ENCODE peak calls at places on chromosomes 11 and 22, in eight cellular contexts. G is CD8-positive, alpha-beta memory T cell; M is naive thymus-derived CD4-positive, alpha-beta T cell; J is fibroblast of lung; B is esophagus squamous epithelium; K is adrenal gland; C is thyroid gland; Y is spleen. X is an unnamed sample.

GRCh38 chr11:44029507-44029845 is 18.3 kb upstream of the ACCSL start:
- DNase-seq in C (no peak), M (no peak), G (no peak), B (no peak), Y (no peak), J (no peak), K (no peak), X (no peak)

GRCh38 chr22:32574957-32575893 is 100.6 kb downstream of the FBXO7 start:
- DNase-seq in C (no peak), G (no peak), J (peak; percentile 11), B (no peak), K (no peak), M (no peak), Y (no peak), X (no peak)

GRCh38 chr11:114123692-114124330 is 64.3 kb downstream of the ZBTB16 start:
- DNase-seq in G (no peak), K (no peak), B (no peak), C (no peak), J (no peak), Y (no peak), M (no peak), X (no peak)

GRCh38 chr11:58301576-58301975 is 33.5 kb upstream of the OR10W1 start:
- DNase-seq in C (no peak), G (no peak), M (no peak), K (no peak), J (peak; percentile 74), B (no peak), Y (no peak), X (no peak)

GRCh38 chr22:20918663-20919220 is 1.5 kb downstream of the CRKL start:
- DNase-seq in G (no peak), B (no peak), C (no peak), M (no peak), J (no peak), Y (peak; percentile 51), K (no peak), X (no peak)

GRCh38 chr11:36350137-36350513 is 54.0 kb downstream of the PRR5L start:
- DNase-seq in C (no peak), Y (no peak), B (no peak), J (no peak), G (no peak), M (no peak), K (no peak), X (no peak)

GRCh38 chr22:42174062-42174461 is 43.5 kb upstream of the CYP2D6 start:
- DNase-seq in K (no peak), M (no peak), C (no peak), Y (no peak), G (no peak), J (peak; percentile 34), B (no peak), X (peak; percentile 32)

GRCh38 chr22:17164392-17165024 is 5.4 kb upstream of the HDHD5 start:
- DNase-seq in B (no peak), J (no peak), K (no peak), C (no peak), M (no peak), G (no peak), Y (peak; percentile 19), X (peak; percentile 64)

GRCh38 chr11:82756765-82757650 is 23.3 kb upstream of the FAM181B start:
- DNase-seq in Y (no peak), J (no peak), B (no peak), K (no peak), M (no peak), G (no peak), C (no peak), X (no peak)

GRCh38 chr11:63554901-63555218 is 8.3 kb downstream of the PLAAT2 start:
- DNase-seq in K (no peak), Y (no peak), M (no peak), B (no peak), G (no peak), C (no peak), J (no peak), X (no peak)

GRCh38 chr11:18012906-18013781 is at the start of gene SERGEF:
- DNase-seq in Y (peak; percentile 99), B (peak; percentile 78), J (peak; percentile 87), C (peak; percentile 98), K (peak; percentile 95), G (peak; percentile 92), M (peak; percentile 85), X (peak; percentile 97)

GRCh38 chr11:20226936-20227335 is 66.7 kb upstream of the DBX1 start:
- DNase-seq in J (no peak), M (no peak), G (no peak), B (no peak), C (no peak), Y (no peak), K (no peak), X (no peak)

GRCh38 chr11:23932485-23932898 is 564.4 kb upstream of the LUZP2 start:
- DNase-seq in Y (no peak), K (no peak), M (no peak), G (no peak), J (peak; percentile 84), B (no peak), C (no peak), X (no peak)

GRCh38 chr22:19478466-19479357 is at the start of gene UFD1:
- DNase-seq in Y (peak; percentile 95), K (peak; percentile 81), G (peak; percentile 75), M (peak; percentile 77), B (no peak), C (peak; percentile 85), J (peak; percentile 80), X (peak; percentile 93)

GRCh38 chr22:40965936-40966557 is 14.9 kb downstream of the RBX1 start:
- DNase-seq in B (no peak), G (no peak), Y (no peak), K (no peak), J (no peak), M (no peak), C (no peak), X (no peak)

GRCh38 chr11:73975479-73975757 is 7.2 kb downstream of the UCP2 start:
- DNase-seq in Y (peak; percentile 62), K (no peak), J (no peak), G (no peak), C (no peak), M (no peak), B (no peak), X (no peak)
- H3K4me1 ChIP-seq in Y (peaks cover 96% of the 10 kb centered on the region), K (peaks cover 2% of the 10 kb centered on the region), J (peaks cover 7% of the 10 kb centered on the region), G (peaks cover 98% of the 10 kb centered on the region), C (peaks cover 4% of the 10 kb centered on the region), M (peaks cover 84% of the 10 kb centered on the region), B (peaks cover 18% of the 10 kb centered on the region), X (peaks cover 4% of the 10 kb centered on the region)

GRCh38 chr11:48683226-48683720 is 194.7 kb downstream of the OR4A47 start:
- DNase-seq in J (no peak), C (no peak), G (no peak), Y (peak; percentile 16), B (no peak), K (no peak), M (no peak), X (no peak)
- H3K9me3 ChIP-seq in J (no peaks in the 10 kb centered on the region), C (no peaks in the 10 kb centered on the region), G (no peaks in the 10 kb centered on the region), Y (peaks cover 2% of the 10 kb centered on the region), B (no peaks in the 10 kb centered on the region), K (no peaks in the 10 kb centered on the region), M (no peaks in the 10 kb centered on the region), X (peaks cover 57% of the 10 kb centered on the region)

GRCh38 chr11:70200212-70200844 is 2.8 kb upstream of the FADD start:
- DNase-seq in G (no peak), M (no peak), J (peak; percentile 15), K (no peak), Y (peak; percentile 23), B (no peak), C (no peak), X (no peak)

GRCh38 chr11:70202898-70203748 is at the start of gene FADD:
- DNase-seq in B (peak; percentile 30), C (peak; percentile 91), K (peak; percentile 93), M (peak; percentile 86), G (peak; percentile 87), Y (peak; percentile 98), J (peak; percentile 89), X (peak; percentile 96)

GRCh38 chr11:70203749-70204465 is 811 bp downstream of the FADD start:
- DNase-seq in J (peak; percentile 87), G (peak; percentile 83), C (peak; percentile 74), Y (peak; percentile 85), M (peak; percentile 78), B (peak; percentile 21), K (peak; percentile 84), X (no peak)

GRCh38 chr11:70204466-70204799 is 1.3 kb downstream of the FADD start:
- DNase-seq in G (no peak), C (no peak), K (no peak), Y (no peak), B (no peak), M (no peak), J (no peak), X (no peak)

DNA sequence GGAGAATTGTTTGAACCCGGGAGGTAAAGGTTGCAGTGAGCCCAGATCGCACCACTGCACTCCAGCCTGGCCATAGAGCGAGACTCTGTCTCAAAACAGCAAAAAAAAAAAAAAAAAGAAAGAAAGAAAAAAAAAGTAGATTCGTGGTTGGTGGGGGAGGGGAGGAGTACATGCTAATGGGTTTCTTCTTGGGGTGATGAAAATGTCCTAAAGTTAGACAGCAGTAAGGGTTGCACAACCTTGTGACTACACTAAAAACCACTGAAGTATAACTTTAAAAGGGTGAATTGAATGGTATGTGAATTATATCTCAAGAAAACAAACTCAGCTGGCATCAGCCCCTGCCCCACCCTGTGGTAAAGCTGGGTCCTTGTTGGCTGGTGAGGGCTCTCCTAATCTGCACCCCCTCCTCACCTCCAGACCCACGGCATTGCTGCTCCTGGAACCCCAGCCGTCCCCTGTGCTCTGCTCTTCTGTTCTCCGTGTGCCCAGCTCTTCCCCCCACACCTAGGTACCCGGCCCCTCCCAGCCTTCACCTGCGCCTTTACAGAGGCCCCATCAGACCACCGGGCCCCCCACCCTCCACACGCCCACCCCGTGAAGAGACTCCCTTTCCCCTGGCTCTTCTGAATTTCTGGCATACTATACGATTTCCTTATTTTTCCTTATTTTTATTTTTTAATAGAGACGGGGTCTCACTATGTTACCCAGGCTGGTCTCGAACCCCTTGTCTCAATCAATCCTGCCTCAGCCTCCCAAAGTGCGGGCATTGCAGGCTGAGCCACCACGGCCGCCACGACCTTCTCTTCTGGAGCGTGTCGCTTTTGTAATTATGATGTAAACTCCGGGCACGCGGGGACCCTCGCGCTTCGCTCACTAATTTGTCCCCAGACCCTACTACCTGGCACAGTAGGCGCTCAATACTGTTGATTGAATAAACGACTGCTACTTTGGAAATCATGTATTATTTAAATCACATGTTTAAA is 927 bp upstream of the FADD start:
- DNase-seq in Y (peak; percentile 82), B (no peak), G (no peak), C (no peak), J (peak; percentile 25), K (no peak), M (no peak), X (no peak)
- H3K27ac ChIP-seq in Y (peak overlapping the region; percentile 99), B (peak overlapping the region; percentile 96), G (peak overlapping the region; percentile 94), C (peak overlapping the region; percentile 92), J (peak overlapping the region; percentile 94), K (no peak overlapping the region), M (peak overlapping the region; percentile 81), X (no peak overlapping the region)

DNA sequence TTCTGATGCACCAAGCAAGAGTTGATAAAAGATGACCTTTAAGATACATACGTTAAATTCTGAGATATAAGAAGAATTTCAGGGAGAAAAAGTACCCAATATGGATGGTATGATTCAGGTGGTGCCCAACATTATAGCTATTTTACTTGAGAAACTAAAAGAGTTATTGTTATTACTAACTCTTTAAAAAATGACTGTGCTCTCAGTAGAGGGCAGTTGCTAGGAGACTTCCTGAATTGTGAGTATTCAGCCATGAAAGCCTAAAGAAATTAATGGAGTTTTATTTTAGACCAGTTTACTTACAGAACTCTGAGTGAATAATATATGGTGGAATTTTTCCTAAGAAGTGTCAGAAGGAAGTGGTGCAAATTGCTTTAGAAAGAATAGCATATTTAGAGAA is 689.8 kb upstream of the CCDC90B start:
- DNase-seq in J (peak; percentile 36), C (no peak), Y (no peak), B (no peak), K (no peak), M (no peak), G (no peak), X (no peak)
- H3K4me1 ChIP-seq in J (no peaks in the 10 kb centered on the region), C (no peaks in the 10 kb centered on the region), Y (no peaks in the 10 kb centered on the region), B (no peaks in the 10 kb centered on the region), K (peaks cover 6% of the 10 kb centered on the region), M (no peaks in the 10 kb centered on the region), G (no peaks in the 10 kb centered on the region), X (no peaks in the 10 kb centered on the region)

GRCh38 chr11:108206969-108207682 is 15.3 kb downstream of the NPAT start:
- DNase-seq in G (no peak), Y (no peak), B (no peak), K (no peak), J (no peak), M (no peak), C (no peak), X (no peak)
- H3K9me3 ChIP-seq in G (peaks cover 6% of the 10 kb centered on the region), Y (no peaks in the 10 kb centered on the region), B (no peaks in the 10 kb centered on the region), K (no peaks in the 10 kb centered on the region), J (no peaks in the 10 kb centered on the region), M (peaks cover 4% of the 10 kb centered on the region), C (no peaks in the 10 kb centered on the region), X (peaks cover 72% of the 10 kb centered on the region)

X was measured in endodermal cell.